ENCODE peak calls at places on chromosomes 13 and 19, in four cellular contexts. Q is nephron progenitor cell, B is iris pigment epithelial cell, X is fibroblast of lung. O is an unnamed sample.

GRCh38 chr19:4597975-4598671 is 38.6 kb upstream of the SEMA6B start:
- DNase-seq in B (no peak), X (no peak), Q (peak), O (no peak)

GRCh38 chr19:35090160-35090794 is 25.3 kb upstream of the FXYD3 start:
- DNase-seq in X (peak), B (peak), Q (peak), O (no peak)

GRCh38 chr19:18062043-18062442 is 24.7 kb downstream of the IL12RB1 start:
- DNase-seq in B (no peak), X (no peak), Q (no peak), O (no peak)

GRCh38 chr13:102097708-102098107 is 304.1 kb downstream of the FGF14 start:
- DNase-seq in Q (peak), B (no peak), X (no peak), O (no peak)

GRCh38 chr13:76331948-76332712 is 554.1 kb downstream of the KCTD12 start:
- DNase-seq in X (peak), Q (no peak), B (peak), O (no peak)

GRCh38 chr13:27147530-27148170 is 24.0 kb downstream of the USP12 start:
- DNase-seq in B (peak), X (peak), Q (no peak), O (no peak)

GRCh38 chr19:51511353-51511752 is 9.8 kb upstream of the SIGLEC12 start:
- DNase-seq in X (no peak), B (peak), Q (no peak), O (no peak)

GRCh38 chr19:16588089-16588823 is 16.0 kb upstream of the SLC35E1 start:
- DNase-seq in B (no peak), X (peak), Q (no peak), O (peak)

GRCh38 chr13:56019606-56020005 is 1121.1 kb upstream of the PRR20A start:
- DNase-seq in X (no peak), B (no peak), Q (no peak), O (peak)

GRCh38 chr13:70792121-70792520 is 683.9 kb upstream of the KLHL1 start:
- DNase-seq in Q (no peak), X (no peak), B (no peak), O (no peak)

GRCh38 chr19:13099073-13099999 is 3.3 kb downstream of the LYL1 start:
- DNase-seq in X (no peak), B (peak), Q (peak), O (peak)

GRCh38 chr19:4456566-4456842 is 1.1 kb downstream of the UBXN6 start:
- DNase-seq in B (peak), Q (peak), X (peak), O (no peak)

GRCh38 chr13:21399741-21400140 is 59.4 kb downstream of the ZDHHC20 start:
- DNase-seq in B (peak), Q (no peak), X (peak), O (no peak)

GRCh38 chr13:43303040-43303729 is 279.8 kb downstream of the DNAJC15 start:
- DNase-seq in B (peak), X (peak), Q (peak), O (no peak)

GRCh38 chr13:34926513-34926912 is 15.6 kb upstream of the NBEA start:
- DNase-seq in B (peak), X (peak), Q (peak), O (no peak)

GRCh38 chr19:42280761-42281174 is 11.7 kb downstream of the CIC start:
- DNase-seq in B (no peak), X (peak), Q (no peak), O (no peak)

GRCh38 chr19:47729799-47730520 is 15.4 kb upstream of the NOP53 start:
- DNase-seq in Q (peak), B (no peak), X (peak), O (peak)

O was measured in Right ventricle myocardium inferior.